ENCODE peak calls at places on chromosomes 13 and 19, in eight cellular contexts. G is coronary artery, Z is right atrium auricular region, J is fibroblast of pulmonary artery, T is GM23338, I is cardiac fibroblast, V is IMR-90, L is GM12865. M is an unnamed sample.
A peak's percentile ranks its signal among the peaks of the same experiment; 100 is the strongest.

GRCh38 chr19:42552086-42553065 is 24.1 kb upstream of the CEACAM1 start:
- DNase-seq in G (no peak), Z (peak; percentile 34), J (no peak), T (no peak), I (no peak), V (no peak), L (no peak), M (no peak)

GRCh38 chr13:43551897-43552456 is 234.8 kb downstream of the ENOX1 start:
- DNase-seq in G (no peak), Z (no peak), J (no peak), T (no peak), I (no peak), V (no peak), L (peak; percentile 64), M (no peak)

GRCh38 chr19:2207991-2208860 is 27.9 kb downstream of the PLEKHJ1 start:
- DNase-seq in G (no peak), Z (peak; percentile 79), J (peak; percentile 61), T (peak; percentile 75), I (peak; percentile 84), V (peak; percentile 57), L (peak; percentile 51), M (peak; percentile 40)

GRCh38 chr19:54179921-54180452 is 7.0 kb upstream of the TMC4 start:
- DNase-seq in G (no peak), Z (no peak), J (peak; percentile 72), T (peak; percentile 98), I (peak; percentile 61), V (peak; percentile 60), L (no peak), M (peak; percentile 45)

GRCh38 chr13:93476175-93476574 is 249.6 kb downstream of the GPC6 start:
- DNase-seq in G (no peak), Z (no peak), J (peak; percentile 65), T (no peak), I (peak; percentile 25), V (peak; percentile 91), L (no peak), M (peak; percentile 85)

GRCh38 chr13:67408823-67409222 is 178.7 kb upstream of the PCDH9 start:
- DNase-seq in G (no peak), Z (no peak), J (peak; percentile 54), T (peak; percentile 2), I (peak; percentile 67), V (no peak), L (no peak), M (peak; percentile 83)

GRCh38 chr19:38975861-38976271 is 324 bp upstream of the FBXO17 start:
- DNase-seq in G (peak; percentile 79), Z (no peak), J (peak; percentile 43), T (peak; percentile 59), I (peak; percentile 38), V (peak; percentile 31), L (no peak), M (no peak)

GRCh38 chr19:58417071-58417470 is 8.6 kb downstream of the ZNF584 start:
- DNase-seq in G (no peak), Z (no peak), J (no peak), T (no peak), I (no peak), V (no peak), L (no peak), M (no peak)

GRCh38 chr13:111864566-111864965 is 202.4 kb upstream of the SOX1 start:
- DNase-seq in G (no peak), Z (peak; percentile 30), J (no peak), T (no peak), I (no peak), V (no peak), L (no peak), M (no peak)

GRCh38 chr19:38898788-38899446 is 501 bp downstream of the SIRT2 start:
- DNase-seq in G (no peak), Z (peak; percentile 61), J (peak; percentile 24), T (peak; percentile 34), I (peak; percentile 13), V (peak; percentile 19), L (peak; percentile 46), M (no peak)

GRCh38 chr13:43214124-43214523 is 190.7 kb downstream of the DNAJC15 start:
- DNase-seq in G (no peak), Z (no peak), J (no peak), T (no peak), I (no peak), V (no peak), L (no peak), M (no peak)

GRCh38 chr19:45442927-45443461 is 19.3 kb upstream of the ERCC1 start:
- DNase-seq in G (peak; percentile 89), Z (peak; percentile 90), J (peak; percentile 56), T (peak; percentile 69), I (peak; percentile 64), V (peak; percentile 59), L (peak; percentile 44), M (no peak)

GRCh38 chr19:45442408-45442926 is 18.8 kb upstream of the ERCC1 start:
- DNase-seq in G (no peak), Z (no peak), J (no peak), T (no peak), I (no peak), V (no peak), L (no peak), M (no peak)

GRCh38 chr19:45445139-45445538 is 21.4 kb upstream of the ERCC1 start:
- DNase-seq in G (no peak), Z (no peak), J (no peak), T (no peak), I (no peak), V (no peak), L (no peak), M (no peak)

GRCh38 chr19:45444318-45445041 is 20.8 kb upstream of the ERCC1 start:
- DNase-seq in G (peak; percentile 97), Z (peak; percentile 95), J (peak; percentile 88), T (peak; percentile 95), I (peak; percentile 88), V (peak; percentile 70), L (peak; percentile 90), M (no peak)

DNA sequence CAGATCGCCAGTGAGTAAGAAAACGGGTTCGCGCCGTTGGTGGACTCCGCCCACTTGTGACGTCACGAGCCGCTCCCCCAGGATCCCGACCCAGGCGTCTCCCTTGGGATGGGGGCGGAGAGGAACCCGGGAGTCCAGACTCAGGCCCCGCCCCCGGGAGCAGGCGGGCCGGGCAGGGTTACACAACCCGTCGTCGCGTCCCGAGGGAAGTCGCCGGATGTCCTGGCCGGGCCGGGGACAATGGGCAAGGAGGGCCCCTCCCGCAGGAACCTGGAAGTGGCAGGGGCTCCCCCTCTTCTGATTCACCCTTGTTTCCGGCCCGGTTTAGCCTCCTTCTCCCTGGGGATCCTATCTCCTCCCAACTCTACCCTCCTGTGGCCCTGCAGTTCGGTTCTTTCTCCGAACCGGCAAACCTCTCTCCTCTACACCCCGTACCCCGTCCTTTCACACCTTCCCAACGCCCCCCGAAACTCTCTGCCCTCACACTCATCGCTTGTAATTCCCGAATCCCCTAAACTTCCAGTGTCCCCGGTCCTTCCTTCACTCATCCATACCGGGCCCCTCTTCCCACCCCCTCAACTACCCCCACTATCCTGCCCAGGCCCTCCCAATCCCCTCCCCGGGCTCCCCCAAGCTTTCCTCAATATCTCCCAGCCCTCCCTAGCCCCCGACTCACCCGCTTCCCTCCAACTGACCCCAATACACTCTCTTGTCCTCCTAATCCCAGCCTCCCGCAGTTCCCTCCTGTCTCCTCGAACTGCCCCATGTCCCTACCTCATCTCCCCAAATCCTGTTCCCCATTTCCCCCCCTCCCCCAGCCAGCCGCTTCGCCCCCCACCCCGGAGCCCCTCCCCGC is 20.0 kb upstream of the ERCC1 start:
- DNase-seq in G (peak; percentile 100), Z (peak; percentile 99), J (peak; percentile 93), T (peak; percentile 99), I (peak; percentile 96), V (peak; percentile 82), L (peak; percentile 81), M (peak; percentile 36)
- H3K4me3 ChIP-seq in G (peak overlapping the region; percentile 66), Z (peak overlapping the region; percentile 42), J (peak overlapping the region; percentile 47), T (peak overlapping the region; percentile 85), I (peak overlapping the region; percentile 46), V (peak overlapping the region; percentile 47), L (peak overlapping the region; percentile 53), M (peak overlapping the region; percentile 39)

DNA sequence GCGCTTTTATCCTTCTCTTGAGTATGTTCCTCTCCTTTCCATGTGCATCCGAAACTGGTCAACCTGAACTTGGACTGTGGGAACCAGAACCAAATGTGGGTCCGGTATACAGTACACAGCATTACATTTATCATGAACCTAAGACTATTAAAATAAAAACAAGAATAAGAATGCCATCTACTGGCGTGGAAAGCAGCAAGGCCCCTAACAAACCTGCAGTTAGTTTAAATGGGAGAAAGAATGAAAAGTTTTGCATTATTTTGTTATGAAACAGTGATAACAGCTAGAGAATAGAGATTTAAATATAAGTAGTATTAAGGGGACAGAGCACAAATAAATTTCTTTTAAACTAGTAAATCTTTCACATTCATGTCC is 159.5 kb downstream of the RBM26 start:
- DNase-seq in G (no peak), Z (no peak), J (no peak), T (no peak), I (no peak), V (no peak), L (peak; percentile 14), M (no peak)
- H3K4me3 ChIP-seq in G (no peak overlapping the region), Z (no peak overlapping the region), J (no peak overlapping the region), T (no peak overlapping the region), I (no peak overlapping the region), V (no peak overlapping the region), L (no peak overlapping the region), M (no peak overlapping the region)

DNA sequence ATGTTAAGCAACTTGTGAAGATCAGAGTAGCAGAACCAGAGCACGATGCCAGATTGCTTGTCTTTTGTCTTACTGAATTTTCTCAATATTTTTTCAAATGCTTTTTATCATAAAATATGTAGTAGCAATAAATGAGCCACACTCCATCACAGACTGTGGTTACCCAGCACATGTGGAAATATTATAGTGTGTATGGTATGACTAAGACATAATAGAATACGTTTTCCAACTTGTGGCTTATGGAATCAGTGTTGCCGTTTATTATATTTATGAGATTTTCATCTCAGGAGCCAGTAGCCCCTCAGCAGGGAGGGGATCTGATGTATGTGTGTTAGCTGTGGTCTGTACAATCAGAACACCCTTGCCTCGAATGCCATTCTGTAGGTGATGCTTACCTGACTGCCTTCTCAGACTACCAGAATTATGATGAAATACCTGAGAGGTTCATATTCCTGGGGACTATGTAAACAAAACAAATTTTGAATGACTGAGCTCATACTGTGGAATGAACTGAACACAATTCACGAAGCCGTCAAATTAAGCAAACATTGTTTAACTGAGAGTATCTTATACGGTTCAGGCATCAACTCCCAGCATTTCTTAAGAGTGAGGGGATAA is 1.9 kb downstream of the SCEL start:
- DNase-seq in G (no peak), Z (no peak), J (no peak), T (no peak), I (no peak), V (no peak), L (no peak), M (no peak)
- H3K4me3 ChIP-seq in G (no peak overlapping the region), Z (no peak overlapping the region), J (no peak overlapping the region), T (no peak overlapping the region), I (no peak overlapping the region), V (no peak overlapping the region), L (no peak overlapping the region), M (no peak overlapping the region)

DNA sequence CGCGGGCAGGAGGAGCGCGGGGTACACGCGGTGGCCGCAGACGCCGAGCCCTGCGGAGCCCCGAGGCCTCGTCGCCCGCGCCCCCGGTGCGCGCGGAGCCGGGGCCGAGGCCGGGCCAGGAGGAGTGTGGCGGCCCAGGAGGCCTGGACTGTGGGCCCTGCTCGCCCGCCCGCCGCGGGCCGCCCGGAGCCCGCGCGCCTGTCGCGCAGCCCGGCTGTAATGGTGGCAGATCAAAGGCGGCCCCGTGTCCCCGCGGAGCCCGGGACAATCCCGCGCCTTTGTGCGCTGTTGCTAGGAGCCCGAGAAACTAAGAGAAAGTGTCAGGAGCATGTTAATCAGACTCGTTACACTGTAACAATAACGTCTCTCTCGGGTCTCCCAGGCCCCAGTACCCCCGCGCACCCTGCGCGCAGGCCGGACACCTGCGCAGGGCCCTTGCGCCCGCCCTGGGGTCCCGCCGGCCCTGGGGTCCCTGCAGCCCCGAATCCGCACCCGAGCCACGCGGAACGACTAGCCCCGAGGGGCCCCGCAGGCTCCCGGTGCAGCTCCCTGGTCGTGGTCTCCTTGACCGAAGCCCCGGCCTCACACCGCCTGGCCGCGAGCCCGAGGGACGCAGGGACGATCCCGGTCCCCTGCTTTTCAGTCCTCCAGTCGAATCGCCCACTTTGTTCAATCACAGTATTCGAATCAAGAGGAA is 75.4 kb downstream of the ZIC5 start:
- DNase-seq in G (no peak), Z (no peak), J (no peak), T (peak; percentile 82), I (no peak), V (no peak), L (no peak), M (no peak)
- H3K4me3 ChIP-seq in G (peak overlapping the region; percentile 68), Z (no peak overlapping the region), J (no peak overlapping the region), T (peak overlapping the region; percentile 74), I (no peak overlapping the region), V (no peak overlapping the region), L (no peak overlapping the region), M (no peak overlapping the region)

M was measured in skeletal muscle cell.